ENCODE peak calls at places on chromosomes 11 and 22, in four cellular contexts. S is K562, U is HepG2, C is GM12878. M is an unnamed sample.

GRCh38 chr22:37098976-37099577 is 10.4 kb downstream of the TMPRSS6 start:
- DNase-seq in S (no peak), C (no peak), U (no peak), M (peak)

GRCh38 chr22:27220349-27220748 is 563.0 kb downstream of the MIAT start:
- DNase-seq in C (no peak), S (no peak), U (no peak), M (no peak)

GRCh38 chr11:70078095-70078795 is at the start of gene ANO1:
- DNase-seq in C (no peak), S (peak), U (no peak), M (peak)

GRCh38 chr11:46504817-46505613 is 88.8 kb downstream of the AMBRA1 start:
- DNase-seq in C (no peak), U (peak), S (no peak), M (no peak)

GRCh38 chr11:22192642-22193347 is at the start of gene ANO5:
- DNase-seq in S (peak), C (no peak), U (no peak), M (peak)

GRCh38 chr22:48660795-48661740 is 1166.6 kb downstream of the BRD1 start:
- DNase-seq in U (no peak), C (no peak), S (no peak), M (no peak)

GRCh38 chr11:108593214-108593909 is at the start of gene EXPH5:
- DNase-seq in C (peak), U (peak), S (peak), M (peak)

GRCh38 chr11:95589893-95590612 is 199.5 kb downstream of the FAM76B start:
- DNase-seq in U (no peak), C (no peak), S (no peak), M (no peak)

GRCh38 chr22:29784451-29785361 is 17.5 kb downstream of the UQCR10 start:
- DNase-seq in S (no peak), C (no peak), U (peak), M (no peak)

GRCh38 chr11:102632026-102632425 is 6.9 kb upstream of the MMP20 start:
- DNase-seq in S (no peak), U (no peak), C (no peak), M (no peak)

GRCh38 chr22:48951836-48952235 is 875.8 kb downstream of the BRD1 start:
- DNase-seq in S (no peak), U (no peak), C (no peak), M (no peak)

GRCh38 chr11:72436667-72437066 is 2.3 kb upstream of the CLPB start:
- DNase-seq in C (no peak), U (no peak), S (no peak), M (no peak)

GRCh38 chr22:36201630-36202312 is at the start of gene APOL4:
- DNase-seq in S (peak), C (no peak), U (no peak), M (no peak)

GRCh38 chr11:69914286-69915150 is 95.3 kb upstream of the FGF3 start:
- DNase-seq in S (no peak), C (no peak), U (no peak), M (no peak)

GRCh38 chr11:119902656-119903181 is 173.7 kb upstream of the NECTIN1 start:
- DNase-seq in C (no peak), S (no peak), U (no peak), M (no peak)

GRCh38 chr11:61551630-61552029 is 29.2 kb downstream of the SYT7 start:
- DNase-seq in U (no peak), S (no peak), C (no peak), M (no peak)

GRCh38 chr22:17258015-17258827 is 39.0 kb upstream of the ADA2 start:
- DNase-seq in C (peak), S (peak), U (no peak), M (no peak)

GRCh38 chr22:48892571-48893287 is 934.9 kb downstream of the BRD1 start:
- DNase-seq in U (no peak), C (no peak), S (no peak), M (no peak)

GRCh38 chr11:3723014-3723708 is 52.0 kb upstream of the CHRNA10 start:
- DNase-seq in S (no peak), U (no peak), C (no peak), M (no peak)

GRCh38 chr11:128544625-128545024 is 42.7 kb downstream of the ETS1 start:
- DNase-seq in S (no peak), C (no peak), U (no peak), M (no peak)

GRCh38 chr22:46411347-46411746 is 75.8 kb downstream of the TRMU start:
- DNase-seq in C (no peak), S (no peak), U (no peak), M (no peak)

GRCh38 chr11:19307498-19307897 is 66.8 kb upstream of the E2F8 start:
- DNase-seq in U (no peak), S (no peak), C (no peak), M (no peak)

GRCh38 chr11:69291459-69292110 is 2.4 kb upstream of the MYEOV start:
- DNase-seq in S (no peak), U (no peak), C (no peak), M (no peak)

GRCh38 chr11:134466909-134467567 is 55.0 kb upstream of the B3GAT1 start:
- DNase-seq in C (no peak), S (no peak), U (peak), M (no peak)

GRCh38 chr22:42297778-42298177 is 27.3 kb upstream of the TCF20 start:
- DNase-seq in S (no peak), U (peak), C (no peak), M (no peak)

GRCh38 chr11:110409174-110409573 is 20.6 kb upstream of the FDX1 start:
- DNase-seq in U (no peak), S (no peak), C (no peak), M (no peak)

GRCh38 chr11:44643207-44643606 is 77.7 kb downstream of the CD82 start:
- DNase-seq in S (no peak), C (no peak), U (no peak), M (no peak)

GRCh38 chr22:37368058-37368457 is 59.2 kb downstream of the ELFN2 start:
- DNase-seq in S (no peak), U (no peak), C (no peak), M (no peak)

GRCh38 chr11:43575931-43576833 is 104.4 kb upstream of the HSD17B12 start:
- DNase-seq in U (no peak), S (no peak), C (no peak), M (no peak)

GRCh38 chr11:69356703-69357457 is 62.9 kb downstream of the MYEOV start:
- DNase-seq in C (no peak), S (no peak), U (no peak), M (no peak)

GRCh38 chr11:47391077-47391583 is 12.8 kb upstream of the SPI1 start:
- DNase-seq in U (no peak), C (no peak), S (no peak), M (no peak)

GRCh38 chr11:35099278-35100018 is 39.5 kb upstream of the CD44 start:
- DNase-seq in C (no peak), U (no peak), S (no peak), M (no peak)

GRCh38 chr22:17117890-17118289 is 3.3 kb downstream of the TMEM121B start:
- DNase-seq in U (no peak), S (no peak), C (peak), M (no peak)

GRCh38 chr11:112658521-112658920 is 302.7 kb upstream of the NCAM1 start:
- DNase-seq in U (no peak), C (no peak), S (no peak), M (no peak)

GRCh38 chr11:78742430-78742829 is 167.8 kb upstream of the NARS2 start:
- DNase-seq in S (no peak), C (no peak), U (no peak), M (no peak)

GRCh38 chr11:110200241-110200640 is 96.2 kb downstream of the RDX start:
- DNase-seq in U (no peak), S (no peak), C (no peak), M (no peak)

GRCh38 chr11:120539681-120540369 is 28.3 kb downstream of the GRIK4 start:
- DNase-seq in U (no peak), S (no peak), C (no peak), M (no peak)

GRCh38 chr11:78560826-78561484 is 13.7 kb downstream of the NARS2 start:
- DNase-seq in U (peak), S (no peak), C (no peak), M (no peak)

GRCh38 chr11:115503083-115503885 is 931 bp downstream of the CADM1 start:
- DNase-seq in U (peak), S (no peak), C (no peak), M (peak)

GRCh38 chr11:95098826-95099225 is 9.2 kb downstream of the ENDOD1 start:
- DNase-seq in C (no peak), U (no peak), S (no peak), M (no peak)

DNA sequence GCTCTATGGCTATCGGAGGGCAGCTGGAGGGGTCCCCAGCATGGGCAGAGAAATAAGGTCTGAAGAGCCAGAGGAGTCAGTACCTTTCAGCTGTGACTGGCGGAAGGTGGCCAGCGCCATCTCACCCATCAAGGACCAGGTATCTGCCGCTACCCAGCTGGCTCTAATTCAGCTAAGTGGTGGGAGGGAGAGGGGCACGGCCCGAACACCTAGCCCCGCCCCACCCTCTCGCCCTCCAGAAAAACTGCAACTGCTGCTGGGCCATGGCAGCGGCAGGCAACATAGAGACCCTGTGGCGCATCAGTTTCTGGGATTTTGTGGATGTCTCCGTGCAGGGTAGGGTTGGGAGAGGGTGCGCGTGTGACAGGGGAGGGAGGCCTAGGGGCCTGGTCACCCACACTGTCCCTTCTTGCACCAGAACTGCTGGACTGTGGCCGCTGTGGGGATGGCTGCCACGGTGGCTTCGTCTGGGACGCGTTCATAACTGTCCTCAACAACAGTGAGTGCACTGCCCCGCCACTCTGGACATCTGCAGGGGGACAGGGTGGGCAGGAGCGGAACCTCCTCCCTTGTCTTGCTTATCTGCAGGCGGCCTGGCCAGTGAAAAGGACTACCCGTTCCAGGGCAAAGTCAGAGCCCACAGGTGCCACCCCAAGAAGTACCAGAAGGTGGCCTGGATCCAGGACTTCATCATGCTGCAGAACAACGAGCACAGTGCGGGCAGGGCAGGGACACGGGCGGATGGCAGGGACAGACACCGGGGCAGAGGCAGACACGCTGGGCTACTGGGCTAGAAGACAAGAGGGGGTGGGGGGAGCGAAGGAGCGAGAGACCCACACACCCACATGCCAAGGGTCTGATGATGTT is 2.8 kb downstream of the CTSW start:
- DNase-seq in C (no peak), U (no peak), S (no peak), M (no peak)
- TF ChIP-seq TARDBP in C (no peak), U (no peak), S (no peak), M (no peak)

GRCh38 chr11:83025267-83025704 is 46.4 kb downstream of the RAB30 start:
- DNase-seq in U (peak), S (no peak), C (no peak), M (no peak)
- TF ChIP-seq TARDBP in U (peak), S (no peak), C (no peak), M (no peak)

GRCh38 chr11:9573775-9574555 is 495 bp downstream of the WEE1 start:
- DNase-seq in C (no peak), U (no peak), S (peak), M (no peak)
- TF ChIP-seq TARDBP in C (no peak), U (no peak), S (no peak), M (no peak)

GRCh38 chr11:32416301-32416700 is 19.0 kb downstream of the WT1 start:
- DNase-seq in S (no peak), C (no peak), U (no peak), M (no peak)

GRCh38 chr11:32420139-32420538 is 15.2 kb downstream of the WT1 start:
- DNase-seq in U (no peak), S (no peak), C (no peak), M (no peak)

GRCh38 chr11:32420937-32421532 is 14.3 kb downstream of the WT1 start:
- DNase-seq in C (peak), S (peak), U (no peak), M (no peak)

GRCh38 chr11:32421992-32422391 is 13.3 kb downstream of the WT1 start:
- DNase-seq in C (no peak), S (no peak), U (no peak), M (no peak)

GRCh38 chr11:32418836-32419235 is 16.5 kb downstream of the WT1 start:
- DNase-seq in S (no peak), U (no peak), C (no peak), M (no peak)
- TF ChIP-seq TARDBP in S (no peak), U (no peak), C (no peak), M (no peak)

M was measured in HEK293T.